ENCODE peak calls at places on chromosomes 3 and 15, in four cellular contexts. J, X, Q and R are unnamed samples.

GRCh38 chr3:194322701-194323174 is 28.4 kb downstream of the CPN2 start:
- DNase-seq in J (peak), X (no peak), Q (peak), R (no peak)

GRCh38 chr15:89556413-89557262 is 18.6 kb upstream of the TICRR start:
- DNase-seq in J (peak), X (peak), Q (peak), R (no peak)

GRCh38 chr15:85618956-85619491 is 175.7 kb downstream of the KLHL25 start:
- DNase-seq in J (peak), X (peak), Q (peak), R (no peak)

GRCh38 chr3:183227586-183227985 is 25.5 kb upstream of the B3GNT5 start:
- DNase-seq in J (no peak), X (no peak), Q (no peak), R (no peak)

GRCh38 chr15:69118089-69118488 is 42.3 kb upstream of the GLCE start:
- DNase-seq in J (no peak), X (no peak), Q (no peak), R (no peak)

GRCh38 chr3:127304121-127304744 is 16.4 kb upstream of the PRR20G start:
- DNase-seq in J (peak), X (no peak), Q (no peak), R (no peak)

GRCh38 chr3:167728176-167728575 is 6.5 kb downstream of the PDCD10 start:
- DNase-seq in J (no peak), X (no peak), Q (peak), R (no peak)

GRCh38 chr3:174206607-174207192 is 652.4 kb upstream of the NAALADL2 start:
- DNase-seq in J (no peak), X (no peak), Q (no peak), R (no peak)

GRCh38 chr3:198030125-198030524 is 70.1 kb downstream of the LMLN start:
- DNase-seq in J (no peak), X (no peak), Q (no peak), R (no peak)

GRCh38 chr3:126880898-126881297 is 102.0 kb upstream of the PLXNA1 start:
- DNase-seq in J (no peak), X (no peak), Q (no peak), R (no peak)

GRCh38 chr15:67369359-67369758 is 114.8 kb downstream of the IQCH start:
- DNase-seq in J (no peak), X (no peak), Q (no peak), R (no peak)

GRCh38 chr3:5750874-5751273 is 563.4 kb downstream of the EDEM1 start:
- DNase-seq in J (no peak), X (no peak), Q (no peak), R (no peak)

GRCh38 chr3:81274671-81275070 is 486.8 kb downstream of the GBE1 start:
- DNase-seq in J (no peak), X (no peak), Q (no peak), R (no peak)

GRCh38 chr3:129399895-129400357 is 28.5 kb downstream of the EFCAB12 start:
- DNase-seq in J (no peak), X (no peak), Q (no peak), R (no peak)

GRCh38 chr3:99941211-99941610 is 123.5 kb downstream of the CMSS1 start:
- DNase-seq in J (no peak), X (no peak), Q (no peak), R (no peak)

GRCh38 chr15:101501703-101502373 is 12.3 kb upstream of the PCSK6 start:
- DNase-seq in J (peak), X (peak), Q (no peak), R (no peak)

GRCh38 chr3:167989066-167989465 is 106.7 kb downstream of the GOLIM4 start:
- DNase-seq in J (no peak), X (no peak), Q (no peak), R (no peak)

GRCh38 chr15:34076785-34077184 is 24.9 kb downstream of the EMC7 start:
- DNase-seq in J (no peak), X (no peak), Q (no peak), R (no peak)

GRCh38 chr3:16086690-16087089 is 87.8 kb upstream of the GALNT15 start:
- DNase-seq in J (no peak), X (no peak), Q (no peak), R (no peak)

GRCh38 chr15:80331886-80332406 is 72.2 kb upstream of the ARNT2 start:
- DNase-seq in J (no peak), X (no peak), Q (no peak), R (no peak)

GRCh38 chr3:124592658-124593441 is 137.4 kb upstream of the UMPS start:
- DNase-seq in J (peak), X (no peak), Q (no peak), R (no peak)

GRCh38 chr15:62618432-62618831 is 424.1 kb upstream of the TPM1 start:
- DNase-seq in J (no peak), X (no peak), Q (peak), R (no peak)

GRCh38 chr3:115833074-115833473 is 209.8 kb downstream of the GAP43 start:
- DNase-seq in J (no peak), X (no peak), Q (no peak), R (no peak)